ENCODE peak calls at places on chromosomes 6 and 20, in five cellular contexts. T is HuH-7, H is GF-D8, K is NCI-H1417, F is ecto neural progenitor cell. G is an unnamed sample.

GRCh38 chr6:159279790-159280277 is 110.6 kb downstream of the FNDC1 start:
- DNase-seq in F (no peak), K (peak; percentile 37), T (no peak), H (no peak), G (no peak)

GRCh38 chr20:64219730-64220129 is 35.8 kb upstream of the PCMTD2 start:
- DNase-seq in H (no peak), F (no peak), K (no peak), T (no peak), G (no peak)

GRCh38 chr6:33683051-33683571 is 28.4 kb downstream of the UQCC2 start:
- DNase-seq in H (no peak), K (peak; percentile 4), F (no peak), T (no peak), G (peak; percentile 20)

GRCh38 chr6:14313220-14313619 is 195.6 kb downstream of the CD83 start:
- DNase-seq in K (no peak), F (no peak), T (no peak), H (no peak), G (no peak)

GRCh38 chr6:110352603-110353303 is 5.4 kb downstream of the METTL24 start:
- DNase-seq in H (no peak), F (no peak), K (no peak), T (no peak), G (no peak)

GRCh38 chr20:44011251-44011940 is 96.7 kb downstream of the TOX2 start:
- DNase-seq in T (no peak), K (peak; percentile 37), H (no peak), F (no peak), G (no peak)

GRCh38 chr6:150635906-150636514 is 36.3 kb downstream of the PLEKHG1 start:
- DNase-seq in H (no peak), T (no peak), F (no peak), K (no peak), G (no peak)

GRCh38 chr6:5663256-5663655 is 343.5 kb downstream of the NRN1 start:
- DNase-seq in H (no peak), F (no peak), T (no peak), K (no peak), G (no peak)

GRCh38 chr20:53751394-53752368 is 158.0 kb upstream of the ZNF217 start:
- DNase-seq in T (no peak), H (peak; percentile 30), K (no peak), F (no peak), G (no peak)